ENCODE peak calls at places on chromosomes 2 and 18, in four cellular contexts. V is GM12878, J is K562, G is SK-N-SH. E is an unnamed sample.

GRCh38 chr2:42127425-42128424 is 41.4 kb upstream of the EML4 start:
- DNase-seq in V (peak), J (no peak), G (no peak), E (no peak)

GRCh38 chr2:52269696-52270485 is 1238.0 kb upstream of the NRXN1 start:
- DNase-seq in V (no peak), J (no peak), G (no peak), E (no peak)

GRCh38 chr2:7666561-7667259 is 749.5 kb downstream of the RNF144A start:
- DNase-seq in V (no peak), J (no peak), G (no peak), E (no peak)

GRCh38 chr2:230774348-230774951 is 61.8 kb downstream of the CAB39 start:
- DNase-seq in V (no peak), J (peak), G (no peak), E (no peak)

GRCh38 chr18:68925268-68925667 is 127.4 kb downstream of the CCDC102B start:
- DNase-seq in V (no peak), J (no peak), G (no peak), E (no peak)

GRCh38 chr2:201432038-201432437 is 19.2 kb downstream of the TRAK2 start:
- DNase-seq in V (no peak), J (no peak), G (no peak), E (no peak)

GRCh38 chr2:88190808-88191721 is 20.9 kb downstream of the THNSL2 start:
- DNase-seq in V (no peak), J (peak), G (peak), E (no peak)

GRCh38 chr18:23462876-23463275 is 9.8 kb downstream of the RIOK3 start:
- DNase-seq in V (no peak), J (no peak), G (no peak), E (no peak)

GRCh38 chr18:2147424-2147823 is 423.9 kb downstream of the METTL4 start:
- DNase-seq in V (no peak), J (no peak), G (no peak), E (no peak)

GRCh38 chr2:188978291-188979081 is 4.3 kb downstream of the COL3A1 start:
- DNase-seq in V (peak), J (no peak), G (no peak), E (no peak)

GRCh38 chr2:188473306-188473705 is 181.6 kb downstream of the GULP1 start:
- DNase-seq in V (no peak), J (no peak), G (no peak), E (no peak)

GRCh38 chr18:7038330-7038846 is 79.2 kb downstream of the LAMA1 start:
- DNase-seq in V (no peak), J (peak), G (peak), E (no peak)

GRCh38 chr2:31204761-31205160 is 12.6 kb downstream of the CAPN14 start:
- DNase-seq in V (no peak), J (no peak), G (no peak), E (no peak)

GRCh38 chr2:165203689-165204559 is at the start of gene SCN3A:
- DNase-seq in V (no peak), J (peak), G (peak), E (no peak)

GRCh38 chr2:54613794-54614257 is 109.6 kb upstream of the EML6 start:
- DNase-seq in V (no peak), J (no peak), G (no peak), E (no peak)

GRCh38 chr2:213065583-213066444 is 85.6 kb downstream of the IKZF2 start:
- DNase-seq in V (no peak), J (no peak), G (peak), E (peak)

GRCh38 chr2:19933351-19933981 is 31.7 kb upstream of the TTC32 start:
- DNase-seq in V (peak), J (no peak), G (no peak), E (no peak)

GRCh38 chr2:149018971-149019370 is 19.5 kb upstream of the LYPD6B start:
- DNase-seq in V (no peak), J (no peak), G (no peak), E (no peak)

GRCh38 chr18:48455555-48456478 is 46.6 kb upstream of the ZBTB7C start:
- DNase-seq in V (no peak), J (no peak), G (no peak), E (peak)

GRCh38 chr2:9219027-9219445 is 12.4 kb downstream of the ASAP2 start:
- DNase-seq in V (no peak), J (no peak), G (no peak), E (no peak)

GRCh38 chr2:239132156-239132709 is 268.6 kb downstream of the HDAC4 start:
- DNase-seq in V (no peak), J (no peak), G (no peak), E (no peak)

GRCh38 chr2:11203480-11203879 is 48.2 kb downstream of the SLC66A3 start:
- DNase-seq in V (peak), J (no peak), G (no peak), E (peak)

GRCh38 chr18:78457011-78457410 is 522.6 kb upstream of the SALL3 start:
- DNase-seq in V (no peak), J (no peak), G (no peak), E (no peak)

GRCh38 chr2:7566382-7566881 is 649.2 kb downstream of the RNF144A start:
- DNase-seq in V (no peak), J (no peak), G (no peak), E (no peak)

GRCh38 chr2:62452701-62453449 is 53.1 kb downstream of the TMEM17 start:
- DNase-seq in V (no peak), J (no peak), G (no peak), E (no peak)

GRCh38 chr18:23540867-23541266 is 37.6 kb downstream of the RMC1 start:
- DNase-seq in V (peak), J (no peak), G (no peak), E (peak)

GRCh38 chr2:205758051-205758450 is 75.8 kb downstream of the NRP2 start:
- DNase-seq in V (no peak), J (no peak), G (no peak), E (no peak)

GRCh38 chr2:181999911-182000310 is 14.3 kb downstream of the PPP1R1C start:
- DNase-seq in V (no peak), J (no peak), G (no peak), E (no peak)
- TF ChIP-seq GABPA in V (no peak), J (no peak), G (no peak), E (no peak)

GRCh38 chr18:79855147-79855910 is 57.6 kb downstream of the KCNG2 start:
- DNase-seq in V (peak), J (no peak), G (no peak), E (no peak)

GRCh38 chr18:79857082-79857661 is 59.4 kb downstream of the KCNG2 start:
- DNase-seq in V (no peak), J (no peak), G (peak), E (no peak)

GRCh38 chr18:79859314-79859713 is 61.6 kb downstream of the KCNG2 start:
- DNase-seq in V (no peak), J (no peak), G (no peak), E (no peak)

GRCh38 chr18:79853993-79854364 is 56.2 kb downstream of the KCNG2 start:
- DNase-seq in V (no peak), J (no peak), G (no peak), E (no peak)

GRCh38 chr18:79856119-79857080 is 58.7 kb downstream of the KCNG2 start:
- DNase-seq in V (no peak), J (no peak), G (peak), E (peak)
- H3K4me3 ChIP-seq in V (no peak), J (no peak), G (no peak), E (no peak)

GRCh38 chr2:199459286-199460100 is 1.8 kb upstream of the SATB2 start:
- DNase-seq in V (peak), J (peak), G (peak), E (peak)
- TF ChIP-seq POLR2AphosphoS5 in V (no peak), J (no peak), G (no peak), E (peak)

DNA sequence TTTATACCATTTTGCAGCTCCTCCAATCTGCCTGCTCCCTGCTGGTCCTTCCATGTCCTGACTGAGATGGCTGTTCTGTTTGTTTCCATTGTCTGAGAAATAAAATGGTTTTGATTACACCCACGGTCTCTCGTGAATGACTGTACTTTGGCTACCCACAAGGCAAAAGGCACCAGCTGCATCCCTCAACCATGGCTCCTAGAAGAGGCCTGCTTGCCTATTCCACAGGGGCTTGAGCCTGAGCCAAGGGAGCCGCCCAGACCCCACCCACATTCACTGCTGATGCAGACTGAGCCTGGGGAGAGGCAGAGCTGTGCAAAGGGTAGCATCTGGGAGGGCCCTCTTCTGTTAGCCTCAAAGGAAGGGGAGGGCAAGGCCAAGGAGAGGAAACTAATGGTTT is 31.1 kb downstream of the MARCHF4 start:
- DNase-seq in V (no peak), J (no peak), G (no peak), E (no peak)
- TF ChIP-seq GABPA in V (no peak), J (no peak), G (no peak), E (no peak)

DNA sequence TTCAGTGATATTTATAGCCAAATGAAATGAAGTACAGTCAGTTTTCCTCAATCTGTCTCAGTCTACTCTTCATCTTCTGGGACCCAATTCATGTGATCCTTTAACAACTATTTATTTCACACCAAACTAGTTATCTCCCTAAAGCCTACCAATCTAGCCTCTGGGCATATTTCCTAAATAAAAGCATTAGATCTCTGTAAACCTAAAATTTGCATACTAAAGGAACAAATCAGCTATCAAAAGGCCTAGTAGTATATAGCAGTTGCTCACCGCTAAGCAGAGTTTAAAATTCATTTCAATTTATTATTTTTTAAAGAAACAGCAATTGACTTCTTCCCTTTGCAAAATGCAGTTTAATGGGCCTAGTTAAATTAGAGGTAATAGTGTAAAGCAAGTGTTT is 280.2 kb downstream of the ZEB2 start:
- DNase-seq in V (no peak), J (no peak), G (no peak), E (no peak)
- H3K4me3 ChIP-seq in V (no peak), J (no peak), G (no peak), E (no peak)

E was measured in HL-60.